ENCODE peak calls at places on chromosomes 6 and 20, in seven cellular contexts. V is heart left ventricle, L is sigmoid colon, U is H1, R is A549, F is IMR-90, I is tibial nerve. Z is an unnamed sample.

GRCh38 chr6:151350442-151351145 is 40.8 kb downstream of the ZBTB2 start:
- DNase-seq in V (no peak), L (no peak), U (no peak), R (no peak), F (no peak), I (no peak), Z (no peak)

GRCh38 chr20:34891166-34892062 is 15.0 kb downstream of the ACSS2 start:
- DNase-seq in V (no peak), L (no peak), U (no peak), R (no peak), F (peak; percentile 88), I (no peak), Z (no peak)

GRCh38 chr6:143441680-143442359 is 8.7 kb downstream of the ADAT2 start:
- DNase-seq in V (no peak), L (no peak), U (no peak), R (no peak), F (peak; percentile 85), I (no peak), Z (no peak)

GRCh38 chr6:156111913-156112312 is 656.3 kb upstream of the NOX3 start:
- DNase-seq in V (no peak), L (no peak), U (no peak), R (no peak), F (no peak), I (no peak), Z (no peak)

GRCh38 chr6:90119618-90120017 is 177.0 kb downstream of the BACH2 start:
- DNase-seq in V (no peak), L (no peak), U (no peak), R (no peak), F (no peak), I (no peak), Z (no peak)

GRCh38 chr6:166419268-166419667 is 36.5 kb upstream of the MPC1 start:
- DNase-seq in V (no peak), L (no peak), U (no peak), R (no peak), F (peak; percentile 47), I (no peak), Z (no peak)

GRCh38 chr6:77487808-77488425 is 24.6 kb upstream of the HTR1B start:
- DNase-seq in V (no peak), L (no peak), U (no peak), R (no peak), F (no peak), I (no peak), Z (no peak)

GRCh38 chr20:62186887-62187866 is 4.3 kb downstream of the MTG2 start:
- DNase-seq in V (no peak), L (no peak), U (no peak), R (no peak), F (peak; percentile 37), I (no peak), Z (no peak)

GRCh38 chr20:22686097-22686496 is 101.7 kb upstream of the FOXA2 start:
- DNase-seq in V (peak; percentile 45), L (no peak), U (peak; percentile 72), R (peak; percentile 80), F (peak; percentile 61), I (peak; percentile 31), Z (no peak)

GRCh38 chr6:62775427-62776022 is 435.7 kb upstream of the FKBP1C start:
- DNase-seq in V (no peak), L (no peak), U (no peak), R (peak; percentile 2), F (no peak), I (no peak), Z (no peak)

GRCh38 chr20:16488086-16488485 is 85.2 kb downstream of the KIF16B start:
- DNase-seq in V (no peak), L (no peak), U (no peak), R (no peak), F (no peak), I (no peak), Z (no peak)

GRCh38 chr20:63290136-63290676 is 2.8 kb upstream of the COL20A1 start:
- DNase-seq in V (no peak), L (no peak), U (no peak), R (no peak), F (no peak), I (no peak), Z (no peak)

GRCh38 chr6:42404494-42404893 is 47.2 kb downstream of the TRERF1 start:
- DNase-seq in V (no peak), L (no peak), U (no peak), R (peak; percentile 19), F (peak; percentile 68), I (no peak), Z (no peak)

GRCh38 chr20:58712116-58712822 is 19.7 kb downstream of the NPEPL1 start:
- DNase-seq in V (peak; percentile 15), L (peak; percentile 47), U (peak; percentile 34), R (no peak), F (no peak), I (peak; percentile 2), Z (no peak)

GRCh38 chr20:63029358-63030121 is 22.8 kb upstream of the BHLHE23 start:
- DNase-seq in V (no peak), L (no peak), U (no peak), R (no peak), F (no peak), I (no peak), Z (no peak)

GRCh38 chr6:143123081-143123480 is 62.4 kb downstream of the AIG1 start:
- DNase-seq in V (no peak), L (no peak), U (no peak), R (no peak), F (no peak), I (no peak), Z (no peak)

GRCh38 chr20:6122873-6123649 is at the start of gene FERMT1:
- DNase-seq in V (peak; percentile 29), L (peak; percentile 68), U (peak; percentile 82), R (peak; percentile 85), F (peak; percentile 54), I (no peak), Z (no peak)

GRCh38 chr20:5445611-5446010 is 128.9 kb upstream of the PROKR2 start:
- DNase-seq in V (no peak), L (no peak), U (no peak), R (no peak), F (no peak), I (no peak), Z (no peak)

GRCh38 chr6:144036064-144036873 is 28.2 kb upstream of the PLAGL1 start:
- DNase-seq in V (no peak), L (no peak), U (no peak), R (no peak), F (peak; percentile 40), I (no peak), Z (no peak)

GRCh38 chr6:113909224-113909856 is 52.2 kb downstream of the MARCKS start:
- DNase-seq in V (no peak), L (no peak), U (no peak), R (peak; percentile 32), F (peak; percentile 79), I (peak; percentile 42), Z (no peak)

DNA sequence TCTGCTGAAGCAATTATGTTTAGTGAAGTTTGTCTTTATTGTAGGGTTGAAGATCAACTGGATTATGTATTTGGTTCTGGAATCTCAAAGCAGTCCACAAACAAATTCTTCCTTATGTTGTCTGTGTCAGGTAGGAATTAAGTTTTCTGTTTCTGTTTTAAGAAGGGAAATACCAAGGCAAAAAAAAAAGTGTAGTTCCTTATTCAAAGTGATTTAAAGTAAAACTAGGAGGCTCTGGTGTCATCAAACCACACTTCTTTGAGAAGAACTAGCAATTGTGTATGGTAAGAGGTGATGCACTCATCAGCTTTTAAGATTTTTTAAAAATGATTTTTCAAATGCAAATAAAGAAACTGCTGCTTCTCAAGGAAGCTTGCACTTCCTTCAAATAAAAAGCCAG is 1.9 kb downstream of the FAM135A start:
- DNase-seq in V (no peak), L (no peak), U (no peak), R (no peak), F (no peak), I (no peak), Z (no peak)
- H3K4me3 ChIP-seq in V (no peak overlapping the region), L (no peak overlapping the region), U (peak overlapping the region; percentile 5), R (peak overlapping the region; percentile 77), F (no peak overlapping the region), I (no peak overlapping the region), Z (peak overlapping the region; percentile 84)

GRCh38 chr20:46251211-46251673 is 57.1 kb downstream of the CDH22 start:
- DNase-seq in V (no peak), L (no peak), U (peak; percentile 64), R (no peak), F (no peak), I (no peak), Z (no peak)

GRCh38 chr20:46250772-46251171 is 57.5 kb downstream of the CDH22 start:
- DNase-seq in V (no peak), L (no peak), U (no peak), R (no peak), F (no peak), I (no peak), Z (no peak)

GRCh38 chr20:46252352-46253091 is 55.8 kb downstream of the CDH22 start:
- DNase-seq in V (no peak), L (no peak), U (no peak), R (no peak), F (no peak), I (no peak), Z (no peak)

GRCh38 chr20:46255440-46256104 is 52.7 kb downstream of the CDH22 start:
- DNase-seq in V (peak; percentile 70), L (peak; percentile 77), U (no peak), R (no peak), F (no peak), I (peak; percentile 30), Z (no peak)

GRCh38 chr20:46253391-46253790 is 54.9 kb downstream of the CDH22 start:
- DNase-seq in V (no peak), L (no peak), U (no peak), R (peak; percentile 67), F (no peak), I (no peak), Z (no peak)
- TF ChIP-seq CTCF in V (no peak), L (no peak), U (peak; percentile 77), R (peak; percentile 34), F (no peak), I (no peak), Z (no peak)

GRCh38 chr6:86459978-86460377 is 477.4 kb upstream of the HTR1E start:
- DNase-seq in V (no peak), L (no peak), U (no peak), R (no peak), F (no peak), I (no peak), Z (no peak)
- TF ChIP-seq POLR2A in V (no peak), L (no peak), U (no peak), R (no peak), F (no peak), I (no peak), Z (no peak)

DNA sequence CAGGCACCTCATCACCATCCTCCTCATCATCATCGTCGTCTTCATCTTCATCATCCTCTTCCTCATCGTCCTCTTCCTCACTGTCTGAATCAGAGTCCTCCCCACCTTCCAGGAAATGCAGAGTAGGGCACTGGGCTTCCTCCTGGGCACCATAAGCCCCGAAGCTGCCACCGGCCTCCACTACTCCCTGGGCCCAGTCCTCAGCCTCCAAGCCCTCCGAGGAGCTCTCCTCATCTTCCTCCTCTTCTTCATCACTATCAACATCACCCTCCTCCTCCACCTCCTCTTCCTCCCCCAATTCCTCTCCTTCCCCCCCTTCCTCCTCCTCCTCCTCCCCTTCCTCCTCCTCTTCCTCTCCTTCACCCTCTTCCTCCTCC is 1.7 kb downstream of the CENPB start:
- DNase-seq in V (no peak), L (no peak), U (no peak), R (no peak), F (no peak), I (no peak), Z (no peak)
- H3K4me3 ChIP-seq in V (no peak overlapping the region), L (peak overlapping the region; percentile 70), U (no peak overlapping the region), R (peak overlapping the region; percentile 86), F (no peak overlapping the region), I (peak overlapping the region; percentile 68), Z (peak overlapping the region; percentile 70)

GRCh38 chr6:106163446-106163965 is 77.4 kb downstream of the PRDM1 start:
- DNase-seq in V (no peak), L (no peak), U (no peak), R (no peak), F (peak; percentile 76), I (no peak), Z (no peak)
- TF ChIP-seq CTCF in V (no peak), L (no peak), U (no peak), R (no peak), F (peak; percentile 10), I (no peak), Z (no peak)

Z was measured in esophagus squamous epithelium.